ENCODE peak calls at places on chromosomes 12 and 14, in five cellular contexts. S is effector memory CD4-positive, alpha-beta T cell; C is EL; R is activated gamma-delta T cell treated with Interleukin-2 at 50 U/mL for 16 hours; Q is neural progenitor cell. O is an unnamed sample.

GRCh38 chr14:72892879-72893635 is 844 bp downstream of the DPF3 start:
- DNase-seq in Q (peak; percentile 63), R (peak; percentile 29), S (no peak), C (peak; percentile 38), O (no peak)

GRCh38 chr12:28035483-28035882 is 63.0 kb upstream of the PTHLH start:
- DNase-seq in Q (no peak), R (no peak), S (no peak), C (peak; percentile 76), O (no peak)

GRCh38 chr12:50589650-50590435 is 85.1 kb downstream of the DIP2B start:
- DNase-seq in R (no peak), C (peak; percentile 92), S (no peak), Q (no peak), O (no peak)

GRCh38 chr14:52080171-52080800 is 11.4 kb upstream of the NID2 start:
- DNase-seq in S (no peak), C (peak; percentile 74), Q (no peak), R (no peak), O (no peak)

GRCh38 chr12:15669256-15669948 is 119.8 kb downstream of the EPS8 start:
- DNase-seq in R (no peak), Q (no peak), S (no peak), C (no peak), O (no peak)

GRCh38 chr12:18446245-18446644 is 184.9 kb downstream of the PIK3C2G start:
- DNase-seq in S (no peak), C (no peak), Q (peak; percentile 32), R (no peak), O (no peak)

GRCh38 chr12:131618303-131618658 is 92.6 kb upstream of the SFSWAP start:
- DNase-seq in Q (peak; percentile 82), C (peak; percentile 7), S (no peak), R (no peak), O (no peak)

GRCh38 chr14:57266060-57266459 is 2.6 kb downstream of the EXOC5 start:
- DNase-seq in R (no peak), C (peak; percentile 19), S (no peak), Q (no peak), O (no peak)

GRCh38 chr12:29088611-29089219 is 60.4 kb upstream of the FAR2 start:
- DNase-seq in S (no peak), R (no peak), C (peak; percentile 19), Q (no peak), O (no peak)

GRCh38 chr14:70045296-70045695 is 143.5 kb downstream of the SLC8A3 start:
- DNase-seq in C (peak; percentile 7), R (no peak), S (no peak), Q (no peak), O (no peak)

GRCh38 chr12:18799561-18799960 is 61.6 kb downstream of the CAPZA3 start:
- DNase-seq in S (no peak), Q (no peak), R (no peak), C (peak; percentile 43), O (no peak)

GRCh38 chr12:120260607-120261006 is 4.9 kb downstream of the PXN start:
- DNase-seq in C (no peak), Q (no peak), R (no peak), S (no peak), O (no peak)

GRCh38 chr12:124752437-124753229 is 111.0 kb downstream of the SCARB1 start:
- DNase-seq in C (no peak), Q (no peak), R (no peak), S (no peak), O (no peak)

GRCh38 chr12:57726151-57726883 is 12.2 kb downstream of the AGAP2 start:
- DNase-seq in R (no peak), C (peak; percentile 91), Q (peak; percentile 93), S (no peak), O (peak; percentile 86)

GRCh38 chr14:75340921-75341320 is 62.3 kb downstream of the FOS start:
- DNase-seq in R (no peak), Q (no peak), S (no peak), C (no peak), O (no peak)

GRCh38 chr14:43475762-43476161 is 1031.3 kb downstream of the FSCB start:
- DNase-seq in Q (no peak), S (no peak), C (no peak), R (no peak), O (no peak)

GRCh38 chr12:2114071-2114470 is 61.3 kb downstream of the CACNA1C start:
- DNase-seq in S (no peak), Q (no peak), R (no peak), C (no peak), O (no peak)

O was measured in COR-L47.